ENCODE peak calls at places on chromosome 13, in nine cellular contexts. M is BJ, S is AG10803, N is stomach, R is tibial nerve, Q is lower leg skin, X is K562, U is A549, C is SJSA1. W is an unnamed sample.

GRCh38 chr13:43239441-43239840 is 216.1 kb downstream of the DNAJC15 start:
- DNase-seq in Q (no peak), X (no peak), C (no peak), S (no peak), U (no peak), R (no peak), N (no peak), M (no peak), W (no peak)

GRCh38 chr13:21033224-21033855 is 28.0 kb downstream of the LATS2 start:
- DNase-seq in R (peak), C (no peak), U (no peak), S (peak), N (peak), M (peak), Q (peak), X (no peak), W (no peak)

GRCh38 chr13:41699759-41700158 is 242.4 kb downstream of the RGCC start:
- DNase-seq in U (no peak), M (no peak), R (no peak), N (no peak), C (no peak), X (no peak), Q (no peak), S (no peak), W (no peak)

GRCh38 chr13:111926501-111927180 is 140.3 kb upstream of the SOX1 start:
- DNase-seq in R (no peak), U (no peak), S (no peak), N (peak), C (no peak), Q (no peak), M (no peak), X (no peak), W (no peak)

GRCh38 chr13:39596176-39596575 is 6.8 kb downstream of the LHFPL6 start:
- DNase-seq in M (no peak), X (no peak), Q (no peak), C (no peak), N (no peak), S (no peak), R (no peak), U (no peak), W (no peak)

GRCh38 chr13:95494082-95494681 is 58.3 kb upstream of the CLDN10 start:
- DNase-seq in U (peak), S (peak), Q (no peak), X (peak), C (no peak), N (no peak), M (peak), R (peak), W (no peak)

GRCh38 chr13:42076309-42076713 is 27.9 kb downstream of the DGKH start:
- DNase-seq in N (no peak), S (peak), Q (no peak), C (no peak), M (no peak), R (no peak), X (no peak), U (no peak), W (no peak)

GRCh38 chr13:78978381-78978998 is 319.5 kb upstream of the OBI1 start:
- DNase-seq in U (peak), N (peak), Q (peak), M (peak), X (peak), R (peak), S (peak), C (peak), W (no peak)

GRCh38 chr13:102556806-102557205 is 40.0 kb upstream of the TPP2 start:
- DNase-seq in R (no peak), C (no peak), Q (no peak), U (no peak), N (no peak), X (no peak), M (no peak), S (no peak), W (no peak)

GRCh38 chr13:102550507-102550906 is 46.3 kb upstream of the TPP2 start:
- DNase-seq in U (no peak), C (no peak), N (no peak), S (no peak), M (no peak), R (no peak), Q (no peak), X (no peak), W (no peak)

GRCh38 chr13:102558029-102558428 is 38.8 kb upstream of the TPP2 start:
- DNase-seq in M (no peak), X (no peak), R (no peak), Q (no peak), C (no peak), N (no peak), S (no peak), U (no peak), W (no peak)

GRCh38 chr13:102561933-102562332 is 34.9 kb upstream of the TPP2 start:
- DNase-seq in C (no peak), M (no peak), X (no peak), S (no peak), N (no peak), Q (no peak), R (no peak), U (no peak), W (no peak)

GRCh38 chr13:102555914-102556553 is 40.8 kb upstream of the TPP2 start:
- DNase-seq in Q (no peak), X (peak), R (no peak), S (peak), N (no peak), U (peak), M (no peak), C (no peak), W (no peak)
- H3K4me3 ChIP-seq in Q (no peak), X (no peak), R (no peak), S (no peak), N (no peak), U (no peak), M (no peak), C (no peak), W (no peak)

DNA sequence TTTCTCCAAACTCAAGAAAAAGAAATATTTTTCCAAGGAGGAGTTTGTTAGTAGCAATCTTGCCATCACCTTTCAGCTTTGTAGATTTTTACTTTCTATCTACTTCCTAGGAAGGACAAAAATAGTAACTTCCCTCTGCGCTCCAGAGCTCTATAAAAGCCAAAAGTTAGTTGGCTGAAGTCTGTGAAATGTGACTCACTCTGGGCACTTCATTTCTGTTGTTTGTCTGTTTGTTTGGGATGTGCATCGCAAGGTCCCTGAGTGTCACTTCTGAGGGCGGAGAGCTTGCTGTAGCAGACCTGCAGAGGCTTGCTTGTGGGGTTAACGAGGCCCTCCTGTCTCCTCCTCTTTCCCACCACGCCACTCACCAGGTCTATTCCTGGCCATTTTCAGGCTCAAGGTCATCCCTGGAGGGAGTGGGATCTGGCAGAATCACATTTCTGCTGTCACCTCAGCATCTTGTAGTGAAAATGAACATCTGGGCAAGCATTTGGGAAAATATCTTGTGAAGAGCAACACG is 307.6 kb downstream of the GPC6 start:
- DNase-seq in R (no peak), X (no peak), C (no peak), S (peak), N (no peak), U (no peak), M (no peak), Q (no peak), W (no peak)
- H3K4me3 ChIP-seq in R (no peak), X (no peak), C (no peak), S (no peak), N (no peak), U (no peak), M (no peak), Q (no peak), W (no peak)

DNA sequence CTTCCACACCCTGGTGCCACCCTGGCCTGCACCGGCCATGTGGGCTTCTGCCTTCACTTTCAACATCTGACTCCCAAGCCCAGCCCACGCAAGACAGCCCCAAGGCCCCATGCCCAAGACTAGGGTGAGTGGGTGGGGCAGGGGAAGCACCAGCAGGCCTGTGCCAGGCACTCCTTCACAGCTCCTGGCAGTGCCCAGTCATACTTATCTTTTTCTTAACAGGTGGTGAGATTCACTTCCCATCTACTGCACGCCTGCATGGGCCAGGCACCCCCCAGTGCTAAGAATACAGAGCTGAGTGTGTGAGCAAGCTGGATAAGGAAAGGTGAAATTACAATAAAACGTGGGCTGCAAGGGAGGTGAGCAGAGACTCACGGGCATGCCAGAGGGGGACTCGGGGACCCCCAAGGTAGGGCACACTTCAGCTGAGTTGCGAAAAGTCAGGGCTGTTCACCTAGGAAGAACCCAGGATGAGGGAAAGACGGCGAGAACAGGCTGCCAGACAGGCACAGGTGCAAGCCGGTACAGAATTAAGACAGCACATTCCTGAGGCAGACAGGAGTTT is 55.6 kb downstream of the COL4A1 start:
- DNase-seq in C (peak), S (no peak), X (no peak), U (no peak), N (no peak), R (no peak), Q (no peak), M (no peak), W (peak)
- H3K4me3 ChIP-seq in C (no peak), S (no peak), X (no peak), U (no peak), N (no peak), R (no peak), Q (no peak), M (no peak), W (no peak)

GRCh38 chr13:109780880-109781383 is 5.5 kb downstream of the IRS2 start:
- DNase-seq in U (no peak), Q (no peak), R (no peak), M (no peak), X (no peak), C (peak), S (no peak), N (no peak), W (no peak)
- H3K4me3 ChIP-seq in U (peak), Q (peak), R (peak), M (peak), X (peak), C (no peak), S (peak), N (peak), W (peak)

GRCh38 chr13:101529419-101529818 is 76.9 kb downstream of the ITGBL1 start:
- DNase-seq in U (no peak), C (no peak), S (peak), N (no peak), M (peak), R (peak), X (no peak), Q (peak), W (no peak)
- H3K4me3 ChIP-seq in U (no peak), C (no peak), S (no peak), N (no peak), M (no peak), R (no peak), X (no peak), Q (no peak), W (no peak)

DNA sequence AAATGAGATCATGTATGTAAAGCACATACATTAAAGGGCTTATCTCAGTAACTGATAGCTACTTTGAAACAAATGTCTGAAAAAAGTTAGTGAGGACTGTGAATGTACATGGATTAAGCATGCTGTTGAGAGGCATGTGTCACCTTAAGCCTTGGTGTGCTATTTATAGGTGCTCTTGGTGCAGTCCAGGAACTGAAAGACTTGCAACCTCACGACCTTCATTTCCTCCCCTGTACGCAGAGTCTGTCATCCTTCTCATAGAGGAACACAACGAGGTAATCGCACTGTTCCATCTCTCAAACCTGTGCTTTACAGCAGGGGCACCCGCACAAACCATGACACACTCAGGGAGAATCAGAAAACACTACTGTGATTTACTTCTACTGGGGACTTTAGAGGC is 65.6 kb downstream of the UFM1 start:
- DNase-seq in Q (no peak), M (no peak), X (peak), R (no peak), U (no peak), C (no peak), S (no peak), N (no peak), W (peak)
- H3K4me3 ChIP-seq in Q (no peak), M (no peak), X (no peak), R (no peak), U (no peak), C (no peak), S (no peak), N (no peak), W (peak)

DNA sequence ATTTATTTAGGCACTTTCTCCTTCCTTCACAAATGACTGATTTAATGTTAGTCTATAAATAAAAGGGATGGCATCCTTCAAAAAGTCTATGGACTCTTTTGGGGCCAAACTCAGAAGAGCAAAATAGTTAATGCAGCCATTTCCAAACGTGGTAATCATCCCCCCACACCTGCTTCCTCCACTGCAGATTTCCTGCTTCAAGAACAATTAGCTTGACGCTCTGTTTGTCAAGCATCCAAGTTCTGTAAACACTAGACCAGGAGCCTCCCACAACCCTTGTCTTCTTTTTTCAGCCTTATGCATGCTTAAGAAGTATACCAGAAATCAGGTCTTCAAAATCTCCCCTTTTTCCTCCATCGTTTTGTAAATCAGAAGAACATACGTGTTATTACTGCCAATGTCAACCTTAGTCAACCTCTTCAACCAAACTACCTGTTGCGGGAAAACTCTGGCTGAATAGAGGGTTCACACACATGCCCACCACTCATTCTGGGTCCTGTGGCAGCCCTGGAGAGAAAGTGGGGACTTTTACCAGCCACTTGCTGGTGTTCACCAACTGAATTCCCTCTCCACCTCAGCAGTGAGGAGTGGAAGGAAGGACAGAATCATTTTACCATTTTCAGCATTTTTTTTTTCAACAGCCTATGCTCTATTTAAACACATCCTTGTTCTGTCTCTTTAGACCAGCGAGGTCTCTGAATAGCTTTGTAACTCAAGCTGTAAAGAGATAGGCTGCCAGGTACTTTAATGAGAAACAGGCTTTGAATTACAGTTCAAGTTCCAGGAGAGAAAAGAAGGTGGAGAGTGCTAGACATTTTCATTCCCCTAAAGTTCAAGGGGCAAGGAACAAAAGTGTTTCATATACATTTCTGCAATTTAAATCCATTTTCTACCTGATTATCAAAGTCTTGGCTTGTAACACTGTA is 39.1 kb downstream of the EFNB2 start:
- DNase-seq in S (no peak), X (no peak), M (no peak), N (no peak), C (no peak), U (no peak), R (no peak), Q (no peak), W (no peak)
- H3K4me3 ChIP-seq in S (no peak), X (no peak), M (no peak), N (no peak), C (no peak), U (no peak), R (no peak), Q (no peak), W (no peak)

W was measured in heart left ventricle.